ENCODE peak calls at places on chromosome 11, in nine cellular contexts. W, D, A, Z, N, C, T, Y and F are unnamed samples.

GRCh38 chr11:58216476-58216875 is 4.0 kb downstream of the OR1S1 start:
- DNase-seq in C (no peak), A (no peak), Z (no peak), W (no peak), T (no peak), D (no peak), N (no peak), Y (no peak), F (no peak)

GRCh38 chr11:94452988-94453387 is 40.7 kb downstream of the MRE11 start:
- DNase-seq in A (no peak), C (no peak), N (no peak), Z (no peak), W (no peak), T (no peak), D (no peak), Y (no peak), F (no peak)

GRCh38 chr11:73193251-73194033 is 24.6 kb upstream of the P2RY2 start:
- DNase-seq in C (no peak), T (no peak), A (no peak), N (no peak), W (no peak), Z (no peak), D (peak), Y (no peak), F (no peak)

GRCh38 chr11:44622190-44622650 is 56.8 kb downstream of the CD82 start:
- DNase-seq in T (no peak), N (no peak), Y (no peak), A (no peak), W (no peak), C (no peak), Z (no peak), D (no peak), F (no peak)

GRCh38 chr11:73752216-73752867 is 8.5 kb downstream of the RAB6A start:
- DNase-seq in Z (peak), Y (no peak), T (no peak), D (no peak), W (no peak), A (no peak), N (no peak), C (no peak), F (no peak)

GRCh38 chr11:102849319-102849718 is 5.9 kb upstream of the MMP3 start:
- DNase-seq in Y (no peak), T (peak), W (peak), D (no peak), C (no peak), A (no peak), Z (no peak), N (peak), F (no peak)

GRCh38 chr11:64531906-64532312 is 59.1 kb upstream of the SLC22A12 start:
- DNase-seq in A (no peak), D (no peak), W (no peak), Z (no peak), C (no peak), N (no peak), Y (peak), T (no peak), F (no peak)

GRCh38 chr11:126992065-126992803 is 8.3 kb downstream of the KIRREL3 start:
- DNase-seq in D (no peak), Z (no peak), A (no peak), N (peak), Y (no peak), T (peak), W (peak), C (peak), F (peak)

GRCh38 chr11:126917531-126918204 is 82.9 kb downstream of the KIRREL3 start:
- DNase-seq in Y (no peak), C (peak), D (peak), N (peak), W (peak), Z (no peak), A (no peak), T (peak), F (peak)

GRCh38 chr11:27319065-27319464 is 44.0 kb downstream of the CCDC34 start:
- DNase-seq in D (no peak), Z (no peak), N (peak), C (peak), Y (no peak), T (peak), A (no peak), W (no peak), F (peak)

GRCh38 chr11:62592989-62593421 is 1.7 kb upstream of the TUT1 start:
- DNase-seq in Z (no peak), Y (no peak), C (no peak), W (no peak), N (no peak), T (no peak), A (no peak), D (no peak), F (no peak)

GRCh38 chr11:134791102-134791501 is 379.1 kb upstream of the B3GAT1 start:
- DNase-seq in D (no peak), Z (no peak), W (no peak), N (no peak), Y (no peak), C (no peak), T (no peak), A (no peak), F (no peak)

GRCh38 chr11:2886191-2886894 is 768 bp upstream of the CDKN1C start:
- DNase-seq in N (no peak), Y (no peak), C (no peak), Z (peak), A (peak), D (no peak), T (no peak), W (peak), F (no peak)

GRCh38 chr11:20020198-20020597 is 140.1 kb downstream of the DBX1 start:
- DNase-seq in C (no peak), A (no peak), N (no peak), Z (no peak), T (no peak), D (no peak), W (no peak), Y (no peak), F (no peak)

GRCh38 chr11:133811850-133812685 is 33.2 kb downstream of the SPATA19 start:
- DNase-seq in N (no peak), T (no peak), D (no peak), C (no peak), A (no peak), Z (no peak), W (no peak), Y (no peak), F (no peak)

GRCh38 chr11:70135142-70136132 is 57.3 kb downstream of the ANO1 start:
- DNase-seq in A (no peak), Y (no peak), W (peak), N (peak), T (no peak), D (no peak), Z (no peak), C (no peak), F (no peak)

GRCh38 chr11:77267910-77268309 is 33.6 kb downstream of the GDPD4 start:
- DNase-seq in T (peak), N (peak), Y (no peak), Z (no peak), D (no peak), W (peak), A (no peak), C (no peak), F (no peak)

GRCh38 chr11:102685311-102685710 is 20.3 kb downstream of the MMP27 start:
- DNase-seq in A (no peak), C (no peak), N (no peak), Z (no peak), D (no peak), Y (no peak), T (no peak), W (no peak), F (no peak)

GRCh38 chr11:82988936-82989627 is 82.6 kb downstream of the RAB30 start:
- DNase-seq in N (no peak), Y (no peak), T (no peak), C (no peak), D (no peak), Z (peak), A (no peak), W (no peak), F (no peak)

GRCh38 chr11:55106391-55106790 is 155.6 kb upstream of the TRIM48 start:
- DNase-seq in N (no peak), Z (no peak), D (no peak), T (no peak), A (no peak), W (no peak), C (no peak), Y (peak), F (no peak)

GRCh38 chr11:114125531-114125930 is 66.0 kb downstream of the ZBTB16 start:
- DNase-seq in Y (no peak), W (no peak), C (no peak), A (no peak), T (no peak), N (no peak), D (no peak), Z (no peak), F (no peak)

GRCh38 chr11:44380009-44380313 is 70.0 kb upstream of the ALX4 start:
- DNase-seq in T (no peak), W (no peak), Y (no peak), A (no peak), N (no peak), C (no peak), D (no peak), Z (no peak), F (no peak)

GRCh38 chr11:6604081-6604626 is 580 bp downstream of the ILK start:
- DNase-seq in C (peak), Y (peak), T (no peak), A (peak), Z (peak), D (no peak), W (peak), N (peak), F (peak)

DNA sequence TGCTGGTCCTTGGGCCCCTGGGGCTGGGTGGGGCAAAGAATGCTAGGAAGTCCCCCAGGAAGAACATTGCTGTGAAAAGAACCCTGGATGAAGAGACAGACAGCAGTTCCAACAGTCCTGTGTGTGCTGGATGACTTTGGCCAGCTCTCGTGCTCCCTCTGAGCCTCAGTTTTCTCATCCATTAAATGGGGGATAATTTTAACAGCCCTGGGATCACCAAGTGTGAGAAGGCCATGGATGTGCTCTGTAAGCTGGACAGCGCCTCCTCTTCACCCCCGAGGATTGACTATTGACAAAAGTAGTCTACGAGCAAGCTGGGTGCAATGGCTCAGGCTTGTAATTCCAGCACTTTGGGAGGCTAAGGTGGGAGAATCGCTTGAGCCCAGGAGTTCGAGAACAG is 2.5 kb downstream of the LARGE2 start:
- DNase-seq in D (no peak), A (no peak), W (no peak), T (no peak), Z (no peak), N (no peak), C (no peak), Y (no peak), F (no peak)
- TF ChIP-seq CTCF in D (no peak), A (no peak), W (no peak), T (no peak), Z (no peak), N (no peak), C (no peak), Y (no peak), F (no peak)

DNA sequence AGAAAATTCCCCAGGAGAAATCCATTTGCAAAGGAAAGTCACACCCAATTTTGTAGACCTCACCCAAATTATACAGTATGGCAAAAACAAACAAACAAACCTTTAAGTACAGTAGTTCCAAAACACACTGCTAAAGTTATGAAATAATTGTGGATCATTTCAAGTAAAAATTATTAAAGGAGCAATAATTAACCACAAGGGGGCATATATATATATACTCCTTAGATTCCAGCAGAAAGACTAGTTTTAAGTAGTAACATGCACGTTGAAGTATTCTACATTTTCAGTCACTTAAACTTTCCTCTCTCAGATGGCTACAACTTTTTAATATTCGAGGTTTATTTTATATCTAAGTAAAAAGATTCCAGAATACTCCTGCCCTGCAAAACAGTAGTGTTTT is 26.8 kb downstream of the RNF141 start:
- DNase-seq in Y (no peak), A (no peak), D (no peak), N (peak), Z (no peak), T (no peak), C (no peak), W (peak), F (no peak)
- TF ChIP-seq CTCF in Y (no peak), A (peak), D (peak), N (peak), Z (peak), T (peak), C (peak), W (peak), F (peak)

GRCh38 chr11:7687386-7687785 is 14.1 kb upstream of the CYB5R2 start:
- DNase-seq in Z (no peak), C (no peak), D (no peak), Y (no peak), A (no peak), T (no peak), N (no peak), W (no peak), F (no peak)

GRCh38 chr11:7691759-7692334 is 14.4 kb downstream of the OVCH2 start:
- DNase-seq in C (no peak), Z (no peak), N (no peak), A (no peak), D (no peak), Y (no peak), W (peak), T (no peak), F (no peak)

GRCh38 chr11:7689239-7689638 is 15.9 kb upstream of the CYB5R2 start:
- DNase-seq in C (no peak), D (no peak), N (no peak), Z (no peak), W (no peak), T (no peak), Y (no peak), A (no peak), F (no peak)

GRCh38 chr11:7688238-7688826 is 15.0 kb upstream of the CYB5R2 start:
- DNase-seq in W (peak), Z (no peak), C (peak), N (peak), Y (peak), T (no peak), A (peak), D (no peak), F (no peak)

DNA sequence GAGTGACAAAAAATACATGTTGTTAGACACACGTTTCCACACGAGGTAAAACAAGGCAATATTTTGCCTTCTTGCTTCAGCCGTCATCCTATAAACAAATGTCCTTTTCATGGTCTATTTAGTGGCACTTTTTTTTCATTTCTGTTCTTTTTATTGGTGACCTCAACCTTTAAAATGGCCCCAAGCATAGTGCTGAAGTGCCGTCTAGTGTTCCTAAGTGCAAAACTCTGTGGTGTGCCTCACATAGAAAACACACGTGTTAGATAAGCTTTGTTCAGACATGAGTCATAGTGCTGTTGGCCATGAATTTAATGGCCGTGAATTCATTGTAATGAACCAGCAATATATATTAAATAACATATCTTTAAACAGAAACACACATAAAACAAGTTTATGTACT is 15.6 kb downstream of the OVCH2 start:
- DNase-seq in Y (no peak), C (no peak), T (no peak), W (no peak), Z (no peak), N (no peak), D (no peak), A (no peak), F (no peak)
- TF ChIP-seq CTCF in Y (no peak), C (no peak), T (no peak), W (no peak), Z (no peak), N (no peak), D (no peak), A (no peak), F (no peak)

DNA sequence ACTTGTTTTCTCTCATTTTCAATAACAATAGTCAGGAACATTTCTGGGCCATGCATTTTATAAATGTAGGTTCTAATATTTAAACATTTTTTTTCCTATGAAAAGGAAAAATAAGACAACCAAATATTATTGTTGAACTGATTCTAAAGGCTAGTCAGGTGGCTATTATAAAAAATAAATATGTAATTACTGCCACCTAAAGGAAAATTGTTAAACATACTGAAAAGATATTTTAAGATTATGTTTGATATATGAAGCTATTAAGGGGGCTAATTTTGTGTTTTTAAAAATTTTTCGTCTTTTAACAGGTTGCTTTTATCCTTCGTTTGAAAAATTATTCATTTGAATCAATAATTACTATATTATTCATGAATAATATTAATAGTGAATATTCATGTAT is 62.2 kb upstream of the FDX1 start:
- DNase-seq in T (no peak), W (peak), Z (no peak), N (no peak), A (no peak), C (no peak), D (no peak), Y (no peak), F (no peak)
- TF ChIP-seq CTCF in T (no peak), W (peak), Z (peak), N (no peak), A (no peak), C (peak), D (peak), Y (no peak), F (no peak)

GRCh38 chr11:18012314-18012905 is 437 bp downstream of the SERGEF start:
- DNase-seq in T (no peak), N (peak), Y (peak), A (no peak), C (peak), D (no peak), Z (peak), W (peak), F (no peak)

GRCh38 chr11:18013790-18014507 is 1.1 kb upstream of the SERGEF start:
- DNase-seq in W (no peak), A (no peak), T (no peak), Z (peak), C (no peak), Y (peak), D (no peak), N (no peak), F (no peak)

GRCh38 chr11:18011633-18012313 is 1.1 kb downstream of the SERGEF start:
- DNase-seq in A (no peak), Y (no peak), D (no peak), N (no peak), T (no peak), C (no peak), Z (no peak), W (no peak), F (no peak)

GRCh38 chr11:18014876-18015275 is 2.0 kb upstream of the SERGEF start:
- DNase-seq in D (no peak), Y (no peak), Z (no peak), T (no peak), C (no peak), A (no peak), W (no peak), N (no peak), F (no peak)

DNA sequence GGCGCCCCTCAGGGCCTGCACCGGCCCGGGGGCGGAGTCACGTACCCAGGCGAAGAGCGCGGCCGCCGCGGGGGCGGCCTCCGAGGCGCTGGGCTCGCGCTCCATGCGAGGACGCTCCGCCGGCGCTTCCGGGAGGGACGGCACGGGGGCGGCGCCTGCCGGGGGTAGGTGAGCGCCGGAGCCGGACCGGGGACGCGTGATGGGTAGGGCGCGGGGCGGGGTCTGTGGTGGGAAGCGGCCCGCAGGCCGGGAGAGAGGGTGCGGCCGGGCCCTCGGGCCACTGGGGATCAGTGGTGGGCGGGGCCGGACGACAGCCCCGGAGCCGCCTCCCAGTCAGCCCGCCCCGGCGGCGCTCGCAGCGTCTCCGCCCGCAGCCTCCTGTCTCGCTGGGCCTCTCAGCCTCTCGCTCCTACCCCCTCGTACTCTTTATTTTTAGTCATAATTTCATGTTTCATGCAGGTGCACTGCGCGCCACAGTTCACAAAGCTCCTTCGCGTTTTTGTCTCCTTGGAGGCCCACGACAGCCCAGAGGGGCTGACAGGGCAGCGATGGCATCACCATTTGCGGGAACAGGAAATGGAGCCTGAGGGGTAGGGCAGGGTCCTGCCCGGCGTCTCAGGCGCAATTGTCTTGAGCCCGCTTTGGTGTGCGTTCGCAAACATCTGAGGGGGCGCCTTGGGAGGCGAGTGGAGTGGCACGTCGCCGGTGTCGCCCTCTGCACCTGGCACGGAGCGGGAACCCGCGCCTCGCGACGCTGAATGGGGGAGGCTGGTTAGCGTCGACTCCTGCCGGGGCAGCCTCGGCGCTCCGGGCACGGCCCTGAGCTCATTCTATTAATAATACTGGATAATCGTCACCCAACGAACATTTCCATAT is at the start of gene SERGEF:
- DNase-seq in Z (peak), Y (peak), T (peak), N (peak), D (peak), C (peak), W (peak), A (peak), F (peak)
- TF ChIP-seq CTCF in Z (no peak), Y (no peak), T (no peak), N (no peak), D (no peak), C (no peak), W (no peak), A (no peak), F (no peak)

GRCh38 chr11:86246293-86246675 is 1.7 kb downstream of the EED start:
- DNase-seq in Y (no peak), W (no peak), Z (no peak), C (no peak), D (no peak), N (no peak), T (no peak), A (no peak), F (no peak)

GRCh38 chr11:86249307-86250098 is 5.0 kb downstream of the EED start:
- DNase-seq in Y (no peak), Z (no peak), T (no peak), D (no peak), A (no peak), N (no peak), C (no peak), W (no peak), F (no peak)

GRCh38 chr11:86248609-86249008 is 4.1 kb downstream of the EED start:
- DNase-seq in Y (no peak), D (no peak), T (no peak), N (no peak), A (no peak), W (no peak), Z (no peak), C (no peak), F (no peak)

GRCh38 chr11:86245369-86246292 is 1.1 kb downstream of the EED start:
- DNase-seq in T (no peak), W (peak), N (no peak), A (peak), C (peak), Z (no peak), D (no peak), Y (peak), F (no peak)

GRCh38 chr11:86247608-86248007 is 3.1 kb downstream of the EED start:
- DNase-seq in T (no peak), A (no peak), C (no peak), Z (no peak), Y (no peak), D (no peak), N (no peak), W (no peak), F (no peak)
- TF ChIP-seq CTCF in T (no peak), A (no peak), C (no peak), Z (no peak), Y (no peak), D (no peak), N (no peak), W (no peak), F (no peak)

GRCh38 chr11:25272214-25272613 is 775.4 kb downstream of the LUZP2 start:
- DNase-seq in C (no peak), Z (no peak), T (no peak), N (no peak), W (no peak), D (no peak), A (no peak), Y (no peak), F (no peak)
- TF ChIP-seq CTCF in C (no peak), Z (no peak), T (no peak), N (no peak), W (no peak), D (no peak), A (peak), Y (no peak), F (no peak)